ENCODE peak calls at places on chromosomes 2 and 18, in four cellular contexts. P is epithelial cell of prostate, U is neuronal stem cell, F is GM23248. N is an unnamed sample.

GRCh38 chr2:174692256-174692830 is 71.9 kb downstream of the CHRNA1 start:
- DNase-seq in F (peak; percentile 84), U (no peak), P (no peak), N (no peak)

GRCh38 chr2:228469721-228470120 is 288.2 kb upstream of the SPHKAP start:
- DNase-seq in P (no peak), U (no peak), F (peak; percentile 53), N (no peak)

GRCh38 chr18:59172664-59173249 is 33.1 kb downstream of the SEC11C start:
- DNase-seq in P (no peak), U (no peak), F (peak; percentile 20), N (no peak)

GRCh38 chr2:205017381-205017780 is 472.1 kb downstream of the PARD3B start:
- DNase-seq in F (no peak), U (no peak), P (no peak), N (no peak)

GRCh38 chr2:40760071-40760666 is 308.3 kb upstream of the SLC8A1 start:
- DNase-seq in F (peak; percentile 79), P (no peak), U (peak; percentile 17), N (peak; percentile 29)

GRCh38 chr2:181972431-181973190 is 13.0 kb upstream of the PPP1R1C start:
- DNase-seq in P (no peak), U (no peak), F (no peak), N (no peak)

GRCh38 chr18:11811009-11811408 is 40.2 kb upstream of the CHMP1B start:
- DNase-seq in F (no peak), P (no peak), U (no peak), N (no peak)

GRCh38 chr2:17301437-17301836 is 216.8 kb downstream of the RAD51AP2 start:
- DNase-seq in U (no peak), P (no peak), F (no peak), N (no peak)

GRCh38 chr2:207097278-207097677 is 68.5 kb downstream of the KLF7 start:
- DNase-seq in F (no peak), U (no peak), P (no peak), N (no peak)

GRCh38 chr2:179218848-179219594 is 45.6 kb downstream of the SESTD1 start:
- DNase-seq in U (peak; percentile 53), F (peak; percentile 84), P (peak; percentile 27), N (peak; percentile 71)

GRCh38 chr2:174800436-174801195 is 36.3 kb upstream of the CHRNA1 start:
- DNase-seq in U (no peak), P (no peak), F (no peak), N (no peak)

GRCh38 chr2:231927566-231927890 is 1.3 kb upstream of the NPPC start:
- DNase-seq in F (no peak), P (no peak), U (no peak), N (no peak)

GRCh38 chr2:232237460-232237859 is 141.1 kb upstream of the ALPP start:
- DNase-seq in F (no peak), P (no peak), U (no peak), N (no peak)

GRCh38 chr2:117470311-117471095 is 344.0 kb upstream of the DDX18 start:
- DNase-seq in F (peak; percentile 32), U (peak; percentile 61), P (no peak), N (no peak)

GRCh38 chr18:79422022-79422782 is 26.5 kb downstream of the NFATC1 start:
- DNase-seq in U (no peak), F (peak; percentile 90), P (no peak), N (no peak)

GRCh38 chr2:40369619-40370397 is 82.1 kb downstream of the SLC8A1 start:
- DNase-seq in U (no peak), P (no peak), F (peak; percentile 86), N (no peak)

GRCh38 chr2:17747684-17748452 is 5.7 kb downstream of the SMC6 start:
- DNase-seq in P (no peak), F (peak; percentile 62), U (no peak), N (no peak)

GRCh38 chr2:232842689-232843088 is 27.4 kb upstream of the SNORC start:
- DNase-seq in U (no peak), P (no peak), F (no peak), N (no peak)

GRCh38 chr18:20971886-20972267 is 139.7 kb downstream of the ROCK1 start:
- DNase-seq in U (no peak), F (peak; percentile 58), P (no peak), N (no peak)

GRCh38 chr2:113240915-113241911 is 37.5 kb downstream of the PAX8 start:
- DNase-seq in F (peak; percentile 99), U (no peak), P (peak; percentile 100), N (peak; percentile 94)

GRCh38 chr2:225735844-225736243 is 336.3 kb downstream of the NYAP2 start:
- DNase-seq in F (peak; percentile 87), P (peak; percentile 27), U (no peak), N (peak; percentile 70)

GRCh38 chr18:76134631-76135030 is 360.4 kb downstream of the ZNF516 start:
- DNase-seq in F (no peak), U (no peak), P (no peak), N (no peak)

GRCh38 chr18:907171-907879 is 2.7 kb downstream of the ADCYAP1 start:
- DNase-seq in P (no peak), U (no peak), F (peak; percentile 21), N (no peak)

GRCh38 chr2:106113362-106113971 is 80.6 kb downstream of the UXS1 start:
- DNase-seq in U (no peak), P (no peak), F (no peak), N (no peak)

GRCh38 chr18:80208620-80209019 is 38.7 kb downstream of the PARD6G start:
- DNase-seq in F (no peak), P (no peak), U (no peak), N (no peak)

GRCh38 chr2:239516286-239516953 is 115.6 kb upstream of the HDAC4 start:
- DNase-seq in U (no peak), F (no peak), P (no peak), N (no peak)

GRCh38 chr2:239514753-239515152 is 113.9 kb upstream of the HDAC4 start:
- DNase-seq in F (no peak), U (no peak), P (no peak), N (no peak)

GRCh38 chr2:239518286-239519080 is 117.7 kb upstream of the HDAC4 start:
- DNase-seq in U (no peak), F (no peak), P (no peak), N (no peak)

GRCh38 chr2:239517686-239518085 is 116.9 kb upstream of the HDAC4 start:
- DNase-seq in F (no peak), P (no peak), U (no peak), N (no peak)

DNA sequence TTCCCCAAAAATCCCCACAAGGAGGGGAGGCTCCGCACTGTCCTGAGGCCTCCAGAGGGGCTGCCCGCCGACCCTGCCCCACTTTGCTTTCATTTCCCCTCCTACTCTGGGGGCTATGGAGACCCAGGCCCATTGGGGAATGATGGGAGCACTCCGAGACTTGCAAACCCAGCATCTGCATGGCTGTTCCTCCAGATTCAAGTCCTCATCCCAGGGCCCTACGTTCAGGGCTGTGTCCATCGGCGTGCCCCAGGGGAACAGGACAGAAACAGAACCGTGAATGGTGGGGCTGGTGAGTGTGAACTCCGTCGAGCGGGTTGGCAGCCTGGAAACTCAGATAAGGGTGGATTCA is 116.1 kb upstream of the HDAC4 start:
- DNase-seq in F (no peak), U (no peak), P (no peak), N (no peak)
- H3K27ac ChIP-seq in F (no peak overlapping the region), U (no peak overlapping the region), P (no peak overlapping the region), N (no peak overlapping the region)

GRCh38 chr2:132270255-132270654 is 108.5 kb upstream of the ANKRD30BL start:
- DNase-seq in U (no peak), P (no peak), F (no peak), N (no peak)

GRCh38 chr2:132267372-132267771 is 105.6 kb upstream of the ANKRD30BL start:
- DNase-seq in F (no peak), U (no peak), P (no peak), N (no peak)

GRCh38 chr2:132272713-132273112 is 111.0 kb upstream of the ANKRD30BL start:
- DNase-seq in F (no peak), U (no peak), P (no peak), N (no peak)

GRCh38 chr2:132274000-132274399 is 112.2 kb upstream of the ANKRD30BL start:
- DNase-seq in P (no peak), F (no peak), U (no peak), N (no peak)

DNA sequence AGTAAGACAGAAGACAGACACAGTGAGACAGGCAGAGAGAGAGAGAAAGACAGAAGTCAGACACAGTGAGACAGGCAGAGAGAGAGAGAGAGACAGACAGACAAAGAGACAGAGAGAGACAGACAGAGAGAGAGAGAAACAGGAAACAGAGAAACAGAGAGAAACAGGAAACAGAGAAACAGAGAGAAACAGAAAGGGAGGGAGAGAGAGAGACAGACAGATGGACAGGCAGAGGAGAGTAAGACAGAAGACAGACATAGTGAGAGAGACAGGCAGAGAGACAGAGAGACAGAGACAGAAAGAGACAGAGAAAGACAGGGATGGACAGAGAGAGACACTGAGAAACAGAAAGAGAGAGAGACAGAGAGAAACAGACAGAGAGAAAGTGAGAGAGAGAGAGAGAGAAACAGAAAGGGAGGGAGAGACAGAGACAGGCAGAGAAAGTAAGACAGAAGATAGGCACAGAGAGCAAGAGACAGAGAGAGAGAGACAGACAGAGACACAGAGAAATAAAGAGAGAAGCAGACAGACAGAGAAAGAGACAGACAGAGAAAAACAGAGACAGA is 109.3 kb upstream of the ANKRD30BL start:
- DNase-seq in U (no peak), F (no peak), P (no peak), N (no peak)
- H3K27ac ChIP-seq in U (no peak overlapping the region), F (no peak overlapping the region), P (no peak overlapping the region), N (no peak overlapping the region)

DNA sequence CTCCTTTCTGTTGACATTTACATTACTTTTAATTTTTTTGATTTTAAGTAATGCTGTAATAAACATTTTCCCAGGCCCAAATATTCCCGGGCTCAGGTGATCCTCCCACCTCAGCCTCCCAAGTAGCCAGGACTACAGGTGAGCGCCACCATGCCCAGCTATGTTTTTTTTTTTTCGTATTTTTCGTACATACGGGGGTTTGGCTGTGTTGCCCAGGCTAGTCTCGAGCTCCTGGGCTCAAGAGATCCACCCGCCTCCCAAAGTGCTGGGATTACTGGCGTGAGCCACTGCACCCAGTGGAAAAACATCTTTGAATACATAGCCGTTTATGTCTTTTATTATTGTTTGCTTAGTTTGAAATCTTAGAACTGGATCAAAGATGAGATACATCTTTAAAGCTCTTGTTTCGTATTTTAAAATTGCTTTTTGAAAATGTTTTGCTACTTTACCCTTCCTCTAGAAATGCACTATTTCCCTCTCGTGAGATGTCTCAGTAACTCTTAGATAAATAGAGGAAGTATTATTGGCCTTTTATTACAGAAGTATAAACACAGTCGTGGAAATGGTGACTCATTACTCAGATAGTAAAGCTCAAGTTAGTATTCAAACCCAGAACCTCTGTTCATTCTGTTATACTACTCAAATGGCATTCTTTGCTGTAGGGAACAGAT is 2.4 kb downstream of the SMCHD1 start:
- DNase-seq in P (no peak), U (no peak), F (peak; percentile 92), N (peak; percentile 63)
- H3K27ac ChIP-seq in P (peak overlapping the region; percentile 88), U (no peak overlapping the region), F (peak overlapping the region; percentile 82), N (peak overlapping the region; percentile 71)

DNA sequence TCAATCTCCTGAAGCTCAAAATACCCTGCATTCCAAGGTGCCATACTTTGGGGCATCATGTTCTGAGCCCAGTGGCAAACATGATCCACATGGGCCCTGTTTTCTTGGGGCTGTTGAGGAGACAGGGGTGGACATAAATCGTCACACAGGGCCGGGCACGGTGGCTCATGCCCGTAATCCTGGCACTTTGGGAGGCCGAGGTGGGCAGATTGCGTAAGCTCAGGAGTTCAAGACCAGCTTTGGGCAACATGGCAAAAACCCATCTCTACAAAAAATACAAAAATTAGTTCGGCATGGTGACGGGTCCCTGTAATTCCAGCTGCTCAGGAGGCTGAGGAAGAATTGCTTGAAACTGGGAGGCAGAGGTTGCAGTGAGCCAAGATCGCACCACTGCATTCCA is 13.6 kb upstream of the MSH6 start:
- DNase-seq in U (no peak), F (no peak), P (no peak), N (no peak)
- H3K27ac ChIP-seq in U (no peak overlapping the region), F (no peak overlapping the region), P (no peak overlapping the region), N (no peak overlapping the region)